ENCODE peak calls at places on chromosome 1, in six cellular contexts. X, T, Z, I, M and R are unnamed samples.

GRCh38 chr1:74467786-74468377 is 44.5 kb downstream of the LRRC53 start:
- DNase-seq in X (no peak), T (no peak), I (no peak), M (no peak), Z (no peak), R (no peak)

GRCh38 chr1:160637821-160638539 is 8.9 kb downstream of the SLAMF1 start:
- DNase-seq in T (no peak), Z (no peak), I (no peak), M (no peak), X (no peak), R (no peak)

GRCh38 chr1:94072840-94073516 is 48.0 kb downstream of the ABCA4 start:
- DNase-seq in M (no peak), I (no peak), T (no peak), X (no peak), Z (no peak), R (peak; percentile 34)

GRCh38 chr1:232880354-232880753 is 70.1 kb upstream of the NTPCR start:
- DNase-seq in Z (no peak), I (peak; percentile 68), T (no peak), X (no peak), M (no peak), R (no peak)

GRCh38 chr1:34858901-34859441 is 578 bp downstream of the SMIM12 start:
- DNase-seq in Z (no peak), M (peak; percentile 29), X (peak; percentile 48), T (no peak), I (no peak), R (no peak)

GRCh38 chr1:47937586-47937985 is 59.6 kb downstream of the TRABD2B start:
- DNase-seq in X (no peak), T (no peak), M (no peak), I (no peak), Z (no peak), R (no peak)

GRCh38 chr1:221316491-221317056 is 425.3 kb downstream of the DUSP10 start:
- DNase-seq in T (no peak), X (peak; percentile 52), I (no peak), Z (no peak), M (no peak), R (no peak)

GRCh38 chr1:206556748-206557635 is 49.7 kb downstream of the RASSF5 start:
- DNase-seq in Z (peak; percentile 91), M (peak; percentile 82), X (peak; percentile 13), T (peak; percentile 38), I (peak; percentile 73), R (peak; percentile 90)

GRCh38 chr1:39409055-39409816 is 82.2 kb upstream of the BMP8A start:
- DNase-seq in M (no peak), T (peak; percentile 52), Z (no peak), I (peak; percentile 66), X (peak; percentile 60), R (peak; percentile 53)

GRCh38 chr1:61091455-61091854 is 9.1 kb downstream of the NFIA start:
- DNase-seq in T (no peak), M (no peak), Z (no peak), X (no peak), I (no peak), R (no peak)

GRCh38 chr1:19613075-19613748 is 30.9 kb upstream of the NBL1 start:
- DNase-seq in Z (no peak), M (no peak), I (no peak), X (no peak), T (no peak), R (no peak)

GRCh38 chr1:188433428-188433827 is 1604.7 kb downstream of the PLA2G4A start:
- DNase-seq in T (no peak), X (peak; percentile 30), M (no peak), I (no peak), Z (no peak), R (no peak)

GRCh38 chr1:162699366-162699765 is 67.1 kb downstream of the DDR2 start:
- DNase-seq in I (no peak), X (no peak), M (no peak), T (no peak), Z (no peak), R (no peak)